ENCODE peak calls at places on chromosomes 7 and 10, in seven cellular contexts. One of them, this sample, is unnamed.

GRCh38 chr7:151691449-151691848 is 171.8 kb upstream of the RHEB start:
- DNase-seq in prostate gland: no peak
- DNase-seq in upper lobe of left lung: no peak
- DNase-seq in spleen: no peak
- DNase-seq in esophagus muscularis mucosa: no peak
- DNase-seq in HCT116: no peak
- DNase-seq in transverse colon: no peak
- DNase-seq in this sample: no peak

GRCh38 chr10:11230706-11231105 is 213.0 kb downstream of the CELF2 start:
- DNase-seq in prostate gland: no peak
- DNase-seq in upper lobe of left lung: no peak
- DNase-seq in spleen: no peak
- DNase-seq in esophagus muscularis mucosa: no peak
- DNase-seq in HCT116: no peak
- DNase-seq in transverse colon: no peak
- DNase-seq in this sample: no peak

GRCh38 chr7:85022064-85022697 is 164.7 kb downstream of the SEMA3D start:
- DNase-seq in prostate gland: no peak
- DNase-seq in upper lobe of left lung: no peak
- DNase-seq in spleen: no peak
- DNase-seq in esophagus muscularis mucosa: no peak
- DNase-seq in HCT116: no peak
- DNase-seq in transverse colon: no peak
- DNase-seq in this sample: no peak

GRCh38 chr10:89295597-89295996 is 6.2 kb upstream of the IFIT2 start:
- DNase-seq in prostate gland: no peak
- DNase-seq in upper lobe of left lung: no peak
- DNase-seq in spleen: no peak
- DNase-seq in esophagus muscularis mucosa: no peak
- DNase-seq in HCT116: no peak
- DNase-seq in transverse colon: no peak
- DNase-seq in this sample: no peak

GRCh38 chr10:21724695-21725371 is 190.8 kb downstream of the MLLT10 start:
- DNase-seq in prostate gland: peak
- DNase-seq in upper lobe of left lung: peak
- DNase-seq in spleen: no peak
- DNase-seq in esophagus muscularis mucosa: peak
- DNase-seq in HCT116: peak
- DNase-seq in transverse colon: peak
- DNase-seq in this sample: peak

GRCh38 chr7:153381275-153382119 is 621.9 kb downstream of the ACTR3B start:
- DNase-seq in prostate gland: no peak
- DNase-seq in upper lobe of left lung: peak
- DNase-seq in spleen: no peak
- DNase-seq in esophagus muscularis mucosa: peak
- DNase-seq in HCT116: no peak
- DNase-seq in transverse colon: peak
- DNase-seq in this sample: peak

GRCh38 chr7:101223528-101223927 is 5.6 kb downstream of the ZNHIT1 start:
- DNase-seq in prostate gland: no peak
- DNase-seq in upper lobe of left lung: no peak
- DNase-seq in spleen: no peak
- DNase-seq in esophagus muscularis mucosa: no peak
- DNase-seq in HCT116: no peak
- DNase-seq in transverse colon: no peak
- DNase-seq in this sample: no peak

GRCh38 chr7:77199008-77199966 is at the start of gene FGL2:
- DNase-seq in prostate gland: peak
- DNase-seq in upper lobe of left lung: peak
- DNase-seq in spleen: peak
- DNase-seq in esophagus muscularis mucosa: no peak
- DNase-seq in HCT116: no peak
- DNase-seq in transverse colon: peak
- DNase-seq in this sample: peak

GRCh38 chr10:100014129-100014762 is 4.5 kb upstream of the DNMBP start:
- DNase-seq in prostate gland: no peak
- DNase-seq in upper lobe of left lung: no peak
- DNase-seq in spleen: no peak
- DNase-seq in esophagus muscularis mucosa: no peak
- DNase-seq in HCT116: no peak
- DNase-seq in transverse colon: no peak
- DNase-seq in this sample: no peak

GRCh38 chr7:94374231-94374630 is 20.5 kb upstream of the COL1A2 start:
- DNase-seq in prostate gland: no peak
- DNase-seq in upper lobe of left lung: peak
- DNase-seq in spleen: no peak
- DNase-seq in esophagus muscularis mucosa: no peak
- DNase-seq in HCT116: no peak
- DNase-seq in transverse colon: peak
- DNase-seq in this sample: peak

GRCh38 chr7:118467381-118467780 is 242.9 kb downstream of the ANKRD7 start:
- DNase-seq in prostate gland: no peak
- DNase-seq in upper lobe of left lung: no peak
- DNase-seq in spleen: no peak
- DNase-seq in esophagus muscularis mucosa: no peak
- DNase-seq in HCT116: no peak
- DNase-seq in transverse colon: no peak
- DNase-seq in this sample: no peak

GRCh38 chr10:19824397-19825342 is 8.4 kb downstream of the PLXDC2 start:
- DNase-seq in prostate gland: no peak
- DNase-seq in upper lobe of left lung: no peak
- DNase-seq in spleen: no peak
- DNase-seq in esophagus muscularis mucosa: no peak
- DNase-seq in HCT116: no peak
- DNase-seq in transverse colon: no peak
- DNase-seq in this sample: no peak

GRCh38 chr7:18496336-18496700 is 769 bp downstream of the HDAC9 start:
- DNase-seq in prostate gland: no peak
- DNase-seq in upper lobe of left lung: no peak
- DNase-seq in spleen: no peak
- DNase-seq in esophagus muscularis mucosa: no peak
- DNase-seq in HCT116: no peak
- DNase-seq in transverse colon: no peak
- DNase-seq in this sample: peak

GRCh38 chr7:29843738-29844137 is 37.4 kb downstream of the WIPF3 start:
- DNase-seq in prostate gland: no peak
- DNase-seq in upper lobe of left lung: no peak
- DNase-seq in spleen: no peak
- DNase-seq in esophagus muscularis mucosa: peak
- DNase-seq in HCT116: no peak
- DNase-seq in transverse colon: no peak
- DNase-seq in this sample: no peak

GRCh38 chr7:2033586-2034135 is 199.1 kb downstream of the MAD1L1 start:
- DNase-seq in prostate gland: no peak
- DNase-seq in upper lobe of left lung: no peak
- DNase-seq in spleen: peak
- DNase-seq in esophagus muscularis mucosa: no peak
- DNase-seq in HCT116: no peak
- DNase-seq in transverse colon: no peak
- DNase-seq in this sample: no peak

GRCh38 chr10:119006451-119007210 is 22.9 kb upstream of the NANOS1 start:
- DNase-seq in prostate gland: peak
- DNase-seq in upper lobe of left lung: peak
- DNase-seq in spleen: no peak
- DNase-seq in esophagus muscularis mucosa: peak
- DNase-seq in HCT116: no peak
- DNase-seq in transverse colon: peak
- DNase-seq in this sample: no peak

GRCh38 chr7:43844257-43844656 is 25.1 kb downstream of the MRPS24 start:
- DNase-seq in prostate gland: no peak
- DNase-seq in upper lobe of left lung: no peak
- DNase-seq in spleen: no peak
- DNase-seq in esophagus muscularis mucosa: no peak
- DNase-seq in HCT116: no peak
- DNase-seq in transverse colon: no peak
- DNase-seq in this sample: no peak

GRCh38 chr7:134890246-134891240 is 95.8 kb upstream of the AGBL3 start:
- DNase-seq in prostate gland: peak
- DNase-seq in upper lobe of left lung: no peak
- DNase-seq in spleen: no peak
- DNase-seq in esophagus muscularis mucosa: peak
- DNase-seq in HCT116: no peak
- DNase-seq in transverse colon: no peak
- DNase-seq in this sample: no peak

GRCh38 chr7:33185786-33186185 is 56.4 kb downstream of the BBS9 start:
- DNase-seq in prostate gland: no peak
- DNase-seq in upper lobe of left lung: no peak
- DNase-seq in spleen: no peak
- DNase-seq in esophagus muscularis mucosa: no peak
- DNase-seq in HCT116: peak
- DNase-seq in transverse colon: no peak
- DNase-seq in this sample: peak

GRCh38 chr7:93092757-93093370 is 24.9 kb downstream of the SAMD9 start:
- DNase-seq in prostate gland: no peak
- DNase-seq in upper lobe of left lung: no peak
- DNase-seq in spleen: no peak
- DNase-seq in esophagus muscularis mucosa: no peak
- DNase-seq in HCT116: peak
- DNase-seq in transverse colon: no peak
- DNase-seq in this sample: peak

DNA sequence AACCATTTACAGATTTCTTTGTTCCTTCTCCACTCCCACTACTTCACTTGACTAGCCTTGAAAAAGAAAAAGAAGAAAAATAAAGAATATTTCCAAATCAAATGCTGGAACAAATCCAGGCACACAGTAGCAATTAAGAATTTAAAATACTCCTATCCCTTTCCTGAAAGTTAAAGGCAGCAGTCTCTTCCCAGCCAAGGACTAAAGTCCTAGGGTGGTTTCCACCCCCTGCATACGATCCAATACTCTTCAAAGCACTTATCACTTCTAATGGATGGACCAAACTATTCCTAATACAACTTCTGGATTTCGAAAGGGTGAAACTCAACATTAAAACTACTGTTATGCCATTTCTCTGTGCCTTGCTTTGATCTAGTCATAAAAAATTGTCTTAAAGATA is 13.5 kb downstream of the ELMO1 start:
- DNase-seq in prostate gland: no peak
- DNase-seq in upper lobe of left lung: no peak
- DNase-seq in spleen: no peak
- DNase-seq in esophagus muscularis mucosa: no peak
- DNase-seq in HCT116: no peak
- DNase-seq in transverse colon: no peak
- DNase-seq in this sample: no peak
- TF ChIP-seq CTCF in prostate gland: no peak
- TF ChIP-seq CTCF in upper lobe of left lung: no peak
- TF ChIP-seq CTCF in spleen: no peak
- TF ChIP-seq CTCF in esophagus muscularis mucosa: no peak
- TF ChIP-seq CTCF in HCT116: no peak
- TF ChIP-seq CTCF in transverse colon: no peak
- TF ChIP-seq CTCF in this sample: no peak

DNA sequence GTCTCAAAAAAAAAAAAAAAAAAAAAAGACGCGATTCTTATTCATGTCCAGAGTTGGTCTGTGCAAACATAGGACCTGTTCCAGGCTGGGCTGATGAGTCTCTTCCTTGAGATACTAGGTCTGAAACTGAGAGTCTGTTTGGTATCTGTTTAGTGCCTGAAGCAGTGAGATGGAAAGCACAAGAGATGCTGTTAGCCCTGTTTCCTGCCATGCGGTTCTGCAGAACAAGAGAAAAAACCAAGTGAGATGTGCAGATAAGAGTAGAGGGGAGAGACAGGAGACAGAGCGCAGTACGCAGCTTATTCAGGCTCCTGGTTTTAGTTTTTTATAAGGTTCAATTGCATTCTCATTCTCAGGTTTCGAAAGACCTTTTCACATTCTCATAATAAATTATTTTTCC is 85.8 kb upstream of the PRKCQ start:
- DNase-seq in prostate gland: no peak
- DNase-seq in upper lobe of left lung: no peak
- DNase-seq in spleen: no peak
- DNase-seq in esophagus muscularis mucosa: no peak
- DNase-seq in HCT116: no peak
- DNase-seq in transverse colon: no peak
- DNase-seq in this sample: no peak
- TF ChIP-seq POLR2AphosphoS5 in prostate gland: no peak
- TF ChIP-seq POLR2AphosphoS5 in upper lobe of left lung: no peak
- TF ChIP-seq POLR2AphosphoS5 in spleen: no peak
- TF ChIP-seq POLR2AphosphoS5 in esophagus muscularis mucosa: no peak
- TF ChIP-seq POLR2AphosphoS5 in HCT116: no peak
- TF ChIP-seq POLR2AphosphoS5 in transverse colon: no peak
- TF ChIP-seq POLR2AphosphoS5 in this sample: no peak

DNA sequence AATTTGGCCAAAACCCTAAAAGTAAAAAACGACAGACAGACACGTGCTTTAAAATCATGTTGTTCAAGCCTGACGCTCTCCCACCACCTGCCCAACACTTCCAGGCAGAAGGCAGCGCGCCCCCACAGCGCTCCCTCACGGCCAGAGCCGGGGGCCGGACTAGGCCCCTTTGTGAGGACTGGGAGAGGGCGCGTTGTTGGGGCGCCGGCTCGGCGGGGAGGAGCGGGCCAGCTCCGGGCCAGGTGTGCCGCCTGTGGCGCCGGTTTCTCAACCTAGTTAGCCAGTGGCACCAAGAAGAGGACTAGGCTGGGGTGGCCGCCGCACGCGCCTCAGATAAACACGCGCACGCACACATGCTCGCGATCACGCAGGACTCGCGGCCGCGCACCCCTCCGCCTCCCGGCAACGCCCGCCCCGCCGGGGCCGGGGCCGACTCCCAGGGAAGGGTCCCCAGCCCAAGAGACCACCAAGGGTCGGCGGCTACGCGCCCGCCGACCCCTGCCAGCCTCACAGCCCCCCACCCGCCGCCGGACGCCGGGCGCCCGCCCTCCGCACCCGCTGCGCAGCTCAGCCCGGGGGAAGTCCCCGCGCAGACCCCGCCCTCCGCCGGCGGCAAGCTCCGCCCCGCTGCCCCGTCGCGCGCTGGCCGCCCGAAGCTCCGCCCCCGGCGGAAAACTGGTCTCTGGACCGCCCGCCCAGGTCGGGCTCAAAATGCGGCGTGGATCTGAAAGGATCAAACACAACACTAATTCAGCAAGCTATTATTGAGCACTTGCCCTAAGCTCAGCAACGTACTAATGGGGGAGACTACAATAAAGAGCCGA is at the start of gene IMMP2L:
- DNase-seq in prostate gland: peak
- DNase-seq in upper lobe of left lung: peak
- DNase-seq in spleen: peak
- DNase-seq in esophagus muscularis mucosa: peak
- DNase-seq in HCT116: peak
- DNase-seq in transverse colon: peak
- DNase-seq in this sample: peak
- TF ChIP-seq CTCF in prostate gland: no peak
- TF ChIP-seq CTCF in upper lobe of left lung: peak
- TF ChIP-seq CTCF in spleen: peak
- TF ChIP-seq CTCF in esophagus muscularis mucosa: peak
- TF ChIP-seq CTCF in HCT116: peak
- TF ChIP-seq CTCF in transverse colon: no peak
- TF ChIP-seq CTCF in this sample: peak

GRCh38 chr10:72297281-72297967 is 23.7 kb downstream of the DDIT4 start:
- DNase-seq in prostate gland: peak
- DNase-seq in upper lobe of left lung: peak
- DNase-seq in spleen: peak
- DNase-seq in esophagus muscularis mucosa: peak
- DNase-seq in HCT116: no peak
- DNase-seq in transverse colon: peak
- DNase-seq in this sample: peak
- TF ChIP-seq POLR2AphosphoS5 in prostate gland: peak
- TF ChIP-seq POLR2AphosphoS5 in upper lobe of left lung: peak
- TF ChIP-seq POLR2AphosphoS5 in spleen: peak
- TF ChIP-seq POLR2AphosphoS5 in esophagus muscularis mucosa: peak
- TF ChIP-seq POLR2AphosphoS5 in HCT116: peak
- TF ChIP-seq POLR2AphosphoS5 in transverse colon: peak
- TF ChIP-seq POLR2AphosphoS5 in this sample: peak